ENCODE peak calls at places on chromosomes 3 and 15, in four cellular contexts. One of them, this sample, is unnamed.

GRCh38 chr3:82448320-82448719 is 686.9 kb upstream of the GBE1 start:
- DNase-seq in neural crest cell: no peak
- DNase-seq in astrocyte of the spinal cord: no peak
- DNase-seq in nephron progenitor cell: no peak
- DNase-seq in this sample: no peak

GRCh38 chr15:29736745-29737023 is 85.6 kb downstream of the TJP1 start:
- DNase-seq in neural crest cell: no peak
- DNase-seq in astrocyte of the spinal cord: peak
- DNase-seq in nephron progenitor cell: no peak
- DNase-seq in this sample: peak

GRCh38 chr3:171459942-171460225 is 321 bp downstream of the TNIK start:
- DNase-seq in neural crest cell: no peak
- DNase-seq in astrocyte of the spinal cord: no peak
- DNase-seq in nephron progenitor cell: no peak
- DNase-seq in this sample: peak

GRCh38 chr3:40404591-40405198 is 17.7 kb downstream of the ENTPD3 start:
- DNase-seq in neural crest cell: no peak
- DNase-seq in astrocyte of the spinal cord: peak
- DNase-seq in nephron progenitor cell: no peak
- DNase-seq in this sample: no peak

GRCh38 chr15:89817701-89818280 is 3.1 kb upstream of the ANPEP start:
- DNase-seq in neural crest cell: no peak
- DNase-seq in astrocyte of the spinal cord: no peak
- DNase-seq in nephron progenitor cell: no peak
- DNase-seq in this sample: peak

GRCh38 chr3:37734886-37735285 is 126.8 kb upstream of the CTDSPL start:
- DNase-seq in neural crest cell: no peak
- DNase-seq in astrocyte of the spinal cord: no peak
- DNase-seq in nephron progenitor cell: no peak
- DNase-seq in this sample: no peak

GRCh38 chr3:160196511-160197104 is 28.6 kb upstream of the C3orf80 start:
- DNase-seq in neural crest cell: no peak
- DNase-seq in astrocyte of the spinal cord: no peak
- DNase-seq in nephron progenitor cell: no peak
- DNase-seq in this sample: peak

GRCh38 chr3:132911741-132912415 is 126.3 kb upstream of the TMEM108 start:
- DNase-seq in neural crest cell: no peak
- DNase-seq in astrocyte of the spinal cord: peak
- DNase-seq in nephron progenitor cell: no peak
- DNase-seq in this sample: peak

GRCh38 chr15:101378879-101379278 is 83.8 kb upstream of the SNRPA1 start:
- DNase-seq in neural crest cell: no peak
- DNase-seq in astrocyte of the spinal cord: no peak
- DNase-seq in nephron progenitor cell: no peak
- DNase-seq in this sample: no peak

GRCh38 chr3:131072099-131072559 is 45.5 kb downstream of the NEK11 start:
- DNase-seq in neural crest cell: no peak
- DNase-seq in astrocyte of the spinal cord: peak
- DNase-seq in nephron progenitor cell: no peak
- DNase-seq in this sample: peak

GRCh38 chr3:163936557-163936956 is 1141.7 kb downstream of the SI start:
- DNase-seq in neural crest cell: no peak
- DNase-seq in astrocyte of the spinal cord: no peak
- DNase-seq in nephron progenitor cell: no peak
- DNase-seq in this sample: no peak

GRCh38 chr3:133169669-133170068 is 131.5 kb downstream of the TMEM108 start:
- DNase-seq in neural crest cell: no peak
- DNase-seq in astrocyte of the spinal cord: no peak
- DNase-seq in nephron progenitor cell: no peak
- DNase-seq in this sample: no peak

GRCh38 chr3:12423918-12424634 is 60.2 kb upstream of the TSEN2 start:
- DNase-seq in neural crest cell: no peak
- DNase-seq in astrocyte of the spinal cord: peak
- DNase-seq in nephron progenitor cell: no peak
- DNase-seq in this sample: peak

GRCh38 chr3:79390352-79390751 is 377.4 kb downstream of the ROBO1 start:
- DNase-seq in neural crest cell: no peak
- DNase-seq in astrocyte of the spinal cord: no peak
- DNase-seq in nephron progenitor cell: no peak
- DNase-seq in this sample: no peak

GRCh38 chr15:33678606-33679005 is 289.7 kb upstream of the CHRM5 start:
- DNase-seq in neural crest cell: no peak
- DNase-seq in astrocyte of the spinal cord: no peak
- DNase-seq in nephron progenitor cell: no peak
- DNase-seq in this sample: no peak

GRCh38 chr3:144524531-144524930 is 552.9 kb downstream of the DIPK2A start:
- DNase-seq in neural crest cell: no peak
- DNase-seq in astrocyte of the spinal cord: no peak
- DNase-seq in nephron progenitor cell: no peak
- DNase-seq in this sample: no peak

GRCh38 chr3:16395229-16395628 is 118.3 kb downstream of the RFTN1 start:
- DNase-seq in neural crest cell: no peak
- DNase-seq in astrocyte of the spinal cord: no peak
- DNase-seq in nephron progenitor cell: no peak
- DNase-seq in this sample: no peak

GRCh38 chr15:99087405-99087943 is 17.4 kb upstream of the SYNM start:
- DNase-seq in neural crest cell: no peak
- DNase-seq in astrocyte of the spinal cord: no peak
- DNase-seq in nephron progenitor cell: no peak
- DNase-seq in this sample: no peak

GRCh38 chr15:39869251-39869650 is 50.8 kb downstream of the GPR176 start:
- DNase-seq in neural crest cell: no peak
- DNase-seq in astrocyte of the spinal cord: no peak
- DNase-seq in nephron progenitor cell: no peak
- DNase-seq in this sample: no peak

GRCh38 chr3:157369712-157370447 is 66.8 kb upstream of the PTX3 start:
- DNase-seq in neural crest cell: no peak
- DNase-seq in astrocyte of the spinal cord: peak
- DNase-seq in nephron progenitor cell: no peak
- DNase-seq in this sample: peak

GRCh38 chr3:13194285-13195209 is 121.3 kb upstream of the IQSEC1 start:
- DNase-seq in neural crest cell: no peak
- DNase-seq in astrocyte of the spinal cord: no peak
- DNase-seq in nephron progenitor cell: no peak
- DNase-seq in this sample: no peak

GRCh38 chr3:50264389-50264963 is 4.5 kb upstream of the SEMA3B start:
- DNase-seq in neural crest cell: peak
- DNase-seq in astrocyte of the spinal cord: peak
- DNase-seq in nephron progenitor cell: peak
- DNase-seq in this sample: peak

GRCh38 chr15:77187751-77188464 is 117.0 kb upstream of the TSPAN3 start:
- DNase-seq in neural crest cell: no peak
- DNase-seq in astrocyte of the spinal cord: peak
- DNase-seq in nephron progenitor cell: no peak
- DNase-seq in this sample: peak

GRCh38 chr3:84987709-84988504 is 29.1 kb downstream of the CADM2 start:
- DNase-seq in neural crest cell: no peak
- DNase-seq in astrocyte of the spinal cord: no peak
- DNase-seq in nephron progenitor cell: no peak
- DNase-seq in this sample: no peak

GRCh38 chr3:142319094-142319493 is 93.7 kb upstream of the GK5 start:
- DNase-seq in neural crest cell: no peak
- DNase-seq in astrocyte of the spinal cord: peak
- DNase-seq in nephron progenitor cell: no peak
- DNase-seq in this sample: peak

GRCh38 chr15:44584162-44584749 is 47.3 kb downstream of the EIF3J start:
- DNase-seq in neural crest cell: no peak
- DNase-seq in astrocyte of the spinal cord: peak
- DNase-seq in nephron progenitor cell: peak
- DNase-seq in this sample: peak

GRCh38 chr3:134463676-134464611 is 21.8 kb downstream of the ANAPC13 start:
- DNase-seq in neural crest cell: no peak
- DNase-seq in astrocyte of the spinal cord: peak
- DNase-seq in nephron progenitor cell: peak
- DNase-seq in this sample: peak

GRCh38 chr3:69326821-69327433 is 59.0 kb downstream of the FRMD4B start:
- DNase-seq in neural crest cell: no peak
- DNase-seq in astrocyte of the spinal cord: no peak
- DNase-seq in nephron progenitor cell: no peak
- DNase-seq in this sample: no peak

GRCh38 chr3:164418426-164418825 is 659.9 kb downstream of the SI start:
- DNase-seq in neural crest cell: no peak
- DNase-seq in astrocyte of the spinal cord: peak
- DNase-seq in nephron progenitor cell: no peak
- DNase-seq in this sample: no peak

GRCh38 chr15:65954289-65954741 is 85.0 kb downstream of the RAB11A start:
- DNase-seq in neural crest cell: peak
- DNase-seq in astrocyte of the spinal cord: peak
- DNase-seq in nephron progenitor cell: no peak
- DNase-seq in this sample: peak

GRCh38 chr3:47163990-47164848 is at the start of gene SETD2:
- DNase-seq in neural crest cell: peak
- DNase-seq in astrocyte of the spinal cord: peak
- DNase-seq in nephron progenitor cell: peak
- DNase-seq in this sample: peak

GRCh38 chr3:176354843-176355242 is 842.4 kb downstream of the TBL1XR1 start:
- DNase-seq in neural crest cell: no peak
- DNase-seq in astrocyte of the spinal cord: no peak
- DNase-seq in nephron progenitor cell: no peak
- DNase-seq in this sample: no peak

GRCh38 chr3:176357891-176358290 is 839.4 kb downstream of the TBL1XR1 start:
- DNase-seq in neural crest cell: no peak
- DNase-seq in astrocyte of the spinal cord: no peak
- DNase-seq in nephron progenitor cell: no peak
- DNase-seq in this sample: no peak

GRCh38 chr3:176362191-176362731 is 835.0 kb downstream of the TBL1XR1 start:
- DNase-seq in neural crest cell: no peak
- DNase-seq in astrocyte of the spinal cord: no peak
- DNase-seq in nephron progenitor cell: no peak
- DNase-seq in this sample: no peak

DNA sequence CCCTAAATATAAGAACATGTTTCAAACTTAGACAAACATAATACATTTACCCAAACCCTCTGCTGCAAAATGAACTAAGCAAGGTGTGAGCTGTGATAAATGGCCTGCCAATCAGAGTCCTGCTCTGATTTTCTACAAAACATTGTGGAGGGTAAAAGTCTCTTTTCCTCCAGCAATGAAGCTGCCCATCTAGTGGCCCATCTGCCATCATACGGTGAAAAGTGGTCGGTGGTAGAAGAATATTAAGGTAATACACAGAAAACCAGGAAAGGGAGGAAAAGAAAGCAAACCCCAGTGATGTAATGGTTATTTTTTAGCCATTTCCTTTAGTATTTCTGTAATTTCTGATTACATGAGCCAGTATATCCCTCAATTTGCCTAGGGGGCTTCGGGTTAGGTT is 838.1 kb downstream of the TBL1XR1 start:
- DNase-seq in neural crest cell: no peak
- DNase-seq in astrocyte of the spinal cord: no peak
- DNase-seq in nephron progenitor cell: no peak
- DNase-seq in this sample: no peak
- TF ChIP-seq CTCF in neural crest cell: peak
- TF ChIP-seq CTCF in astrocyte of the spinal cord: no peak
- TF ChIP-seq CTCF in nephron progenitor cell: peak
- TF ChIP-seq CTCF in this sample: no peak

DNA sequence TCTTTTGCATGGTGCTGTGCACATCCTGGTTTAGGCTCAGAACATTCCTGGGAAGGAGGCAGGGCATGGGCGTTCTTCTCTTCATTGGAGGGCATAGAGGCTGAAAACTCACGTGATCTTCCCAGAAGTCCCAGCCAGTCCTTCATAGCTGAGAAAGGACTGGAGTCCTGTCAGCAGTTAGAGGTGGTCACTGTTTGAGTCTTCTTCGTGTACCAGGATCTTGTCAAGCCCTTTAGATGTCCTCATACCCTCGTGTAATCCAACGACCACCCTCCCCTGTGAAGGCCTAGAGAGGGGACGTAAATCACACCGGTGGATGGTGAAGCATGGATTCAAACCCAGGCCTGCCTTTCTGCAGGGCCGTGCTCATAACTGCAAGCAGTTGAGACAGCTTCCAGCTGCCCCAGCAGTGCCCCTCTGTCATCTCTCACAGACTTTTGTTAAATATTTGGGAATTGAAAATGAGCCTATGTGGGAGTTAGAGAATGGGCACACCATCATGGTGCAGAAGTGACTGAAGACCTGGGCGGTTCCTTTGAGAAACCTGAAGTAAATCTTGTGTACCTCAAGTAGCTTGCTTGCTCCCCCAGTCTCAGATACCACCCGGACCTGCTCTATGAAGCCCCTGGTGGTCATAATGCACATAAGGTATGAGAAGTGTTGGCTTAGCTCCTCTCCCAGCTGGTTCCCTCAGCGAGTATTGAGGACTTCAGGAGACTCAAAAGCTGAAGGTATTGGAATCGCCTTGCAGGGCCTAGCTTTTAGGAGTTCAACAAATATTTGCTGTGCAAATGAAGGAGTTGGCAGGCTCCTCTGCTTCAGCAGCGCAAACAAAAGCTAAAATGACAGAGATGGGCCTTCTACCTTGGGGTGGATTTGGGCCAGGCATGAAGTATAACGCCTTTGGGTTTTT is 1.4 kb downstream of the CMTM8 start:
- DNase-seq in neural crest cell: peak
- DNase-seq in astrocyte of the spinal cord: peak
- DNase-seq in nephron progenitor cell: peak
- DNase-seq in this sample: peak
- TF ChIP-seq CTCF in neural crest cell: peak
- TF ChIP-seq CTCF in astrocyte of the spinal cord: peak
- TF ChIP-seq CTCF in nephron progenitor cell: peak
- TF ChIP-seq CTCF in this sample: peak

DNA sequence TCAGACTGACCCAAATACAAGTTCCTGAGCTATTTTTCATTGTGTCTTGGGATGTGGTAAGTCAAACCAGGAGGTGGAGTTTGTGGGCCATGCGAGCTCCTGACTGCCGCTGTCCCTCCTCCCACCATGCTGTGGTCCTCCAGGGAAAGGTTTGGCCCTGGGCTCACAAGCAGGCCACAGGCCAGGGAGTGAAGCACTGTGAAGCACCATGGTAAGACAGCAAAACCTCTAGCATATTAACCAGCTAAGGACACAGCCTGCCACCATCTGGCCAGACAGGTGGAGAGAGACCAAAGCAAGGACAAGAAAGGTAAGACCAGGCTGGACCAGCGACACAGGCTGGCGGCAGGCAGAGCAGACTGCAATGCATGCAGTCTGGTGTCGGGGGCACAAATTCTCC is 15.3 kb downstream of the RAB43 start:
- DNase-seq in neural crest cell: no peak
- DNase-seq in astrocyte of the spinal cord: no peak
- DNase-seq in nephron progenitor cell: no peak
- DNase-seq in this sample: no peak
- TF ChIP-seq CTCF in neural crest cell: no peak
- TF ChIP-seq CTCF in astrocyte of the spinal cord: no peak
- TF ChIP-seq CTCF in nephron progenitor cell: no peak
- TF ChIP-seq CTCF in this sample: no peak

GRCh38 chr3:102531686-102532085 is 96.9 kb downstream of the ZPLD1 start:
- DNase-seq in neural crest cell: no peak
- DNase-seq in astrocyte of the spinal cord: no peak
- DNase-seq in nephron progenitor cell: no peak
- DNase-seq in this sample: no peak

GRCh38 chr3:102530443-102531195 is 95.8 kb downstream of the ZPLD1 start:
- DNase-seq in neural crest cell: no peak
- DNase-seq in astrocyte of the spinal cord: peak
- DNase-seq in nephron progenitor cell: no peak
- DNase-seq in this sample: peak

GRCh38 chr3:102526865-102527264 is 92.0 kb downstream of the ZPLD1 start:
- DNase-seq in neural crest cell: no peak
- DNase-seq in astrocyte of the spinal cord: no peak
- DNase-seq in nephron progenitor cell: no peak
- DNase-seq in this sample: no peak

GRCh38 chr3:102528727-102529126 is 93.9 kb downstream of the ZPLD1 start:
- DNase-seq in neural crest cell: no peak
- DNase-seq in astrocyte of the spinal cord: no peak
- DNase-seq in nephron progenitor cell: no peak
- DNase-seq in this sample: no peak

GRCh38 chr3:102529452-102529851 is 94.6 kb downstream of the ZPLD1 start:
- DNase-seq in neural crest cell: no peak
- DNase-seq in astrocyte of the spinal cord: peak
- DNase-seq in nephron progenitor cell: peak
- DNase-seq in this sample: peak
- TF ChIP-seq CTCF in neural crest cell: peak
- TF ChIP-seq CTCF in astrocyte of the spinal cord: peak
- TF ChIP-seq CTCF in nephron progenitor cell: peak
- TF ChIP-seq CTCF in this sample: peak

This sample was measured in fibroblast of pulmonary artery.